ENCODE peak calls at places on chromosome 20, in seven cellular contexts. V, B, J, U, D, E and R are unnamed samples.

GRCh38 chr20:44464514-44464913 is 11.2 kb upstream of the TTPAL start:
- DNase-seq in V (no peak), E (no peak), B (no peak), J (no peak), U (no peak), D (no peak), R (no peak)

GRCh38 chr20:33399924-33400323 is 1.4 kb downstream of the CDK5RAP1 start:
- DNase-seq in E (no peak), D (no peak), J (no peak), V (no peak), B (no peak), U (no peak), R (no peak)

GRCh38 chr20:17845701-17846475 is 122.7 kb downstream of the SNX5 start:
- DNase-seq in B (no peak), E (no peak), V (no peak), U (no peak), D (no peak), J (no peak), R (no peak)

GRCh38 chr20:52572687-52573086 is 381.1 kb upstream of the ZFP64 start:
- DNase-seq in J (no peak), V (no peak), D (no peak), U (peak), E (no peak), B (no peak), R (no peak)

GRCh38 chr20:37517371-37517748 is 3.7 kb upstream of the NNAT start:
- DNase-seq in V (no peak), B (no peak), E (no peak), D (no peak), J (no peak), U (no peak), R (no peak)

GRCh38 chr20:31595654-31596411 is 9.3 kb upstream of the ID1 start:
- DNase-seq in V (no peak), U (peak), D (peak), E (peak), J (peak), B (no peak), R (peak)

GRCh38 chr20:19783966-19784401 is 25.9 kb downstream of the RIN2 start:
- DNase-seq in J (no peak), D (no peak), V (no peak), E (no peak), B (no peak), U (peak), R (no peak)

GRCh38 chr20:17558154-17558940 is 11.5 kb upstream of the DSTN start:
- DNase-seq in V (peak), J (no peak), B (no peak), D (peak), E (no peak), U (peak), R (peak)

GRCh38 chr20:63687419-63688233 is 8.8 kb upstream of the TNFRSF6B start:
- DNase-seq in B (no peak), V (no peak), U (no peak), E (no peak), J (no peak), D (no peak), R (no peak)

GRCh38 chr20:34825530-34826362 is at the start of gene NCOA6:
- DNase-seq in D (peak), U (no peak), B (peak), V (peak), J (peak), E (peak), R (peak)

GRCh38 chr20:16601019-16601418 is 27.8 kb upstream of the KIF16B start:
- DNase-seq in D (no peak), B (no peak), V (no peak), J (no peak), E (peak), U (no peak), R (no peak)

GRCh38 chr20:38755324-38755910 is 7.2 kb downstream of the ACTR5 start:
- DNase-seq in V (no peak), U (no peak), E (no peak), J (no peak), D (no peak), B (no peak), R (no peak)

GRCh38 chr20:59019217-59019616 is at the start of gene TUBB1:
- DNase-seq in J (no peak), U (no peak), V (peak), E (no peak), D (no peak), B (no peak), R (no peak)

GRCh38 chr20:5592823-5593761 is 157.1 kb upstream of the SHLD1 start:
- DNase-seq in B (no peak), E (no peak), U (no peak), J (no peak), D (no peak), V (no peak), R (no peak)

GRCh38 chr20:43584448-43585138 is 6.1 kb upstream of the IFT52 start:
- DNase-seq in E (no peak), V (no peak), B (no peak), J (peak), D (no peak), U (peak), R (no peak)

GRCh38 chr20:48563191-48563884 is 264.5 kb downstream of the PREX1 start:
- DNase-seq in D (no peak), B (no peak), U (no peak), J (no peak), E (no peak), V (no peak), R (no peak)

GRCh38 chr20:62882426-62882825 is 20.8 kb upstream of the TCFL5 start:
- DNase-seq in E (no peak), B (no peak), V (no peak), U (no peak), J (no peak), D (no peak), R (no peak)

GRCh38 chr20:21677261-21677660 is 28.2 kb upstream of the PAX1 start:
- DNase-seq in B (no peak), D (no peak), E (no peak), U (no peak), J (no peak), V (no peak), R (no peak)

GRCh38 chr20:652611-653109 is 340 bp downstream of the SRXN1 start:
- DNase-seq in B (no peak), V (no peak), E (peak), U (no peak), J (no peak), D (no peak), R (no peak)

GRCh38 chr20:40154514-40154913 is 534.5 kb downstream of the MAFB start:
- DNase-seq in D (no peak), U (no peak), V (no peak), E (no peak), J (no peak), B (no peak), R (no peak)

GRCh38 chr20:17969276-17969883 is 562 bp downstream of the MGME1 start:
- DNase-seq in D (no peak), V (no peak), J (peak), E (no peak), B (peak), U (peak), R (peak)

GRCh38 chr20:37343212-37343993 is 2.5 kb upstream of the SRC start:
- DNase-seq in D (no peak), B (no peak), J (no peak), E (no peak), V (no peak), U (peak), R (no peak)

GRCh38 chr20:63873477-63873971 is 8.5 kb downstream of the TPD52L2 start:
- DNase-seq in D (no peak), U (peak), B (no peak), V (no peak), J (no peak), E (no peak), R (peak)

GRCh38 chr20:62772994-62773858 is 23.0 kb upstream of the MRGBP start:
- DNase-seq in V (no peak), U (peak), E (peak), J (no peak), B (no peak), D (no peak), R (peak)

DNA sequence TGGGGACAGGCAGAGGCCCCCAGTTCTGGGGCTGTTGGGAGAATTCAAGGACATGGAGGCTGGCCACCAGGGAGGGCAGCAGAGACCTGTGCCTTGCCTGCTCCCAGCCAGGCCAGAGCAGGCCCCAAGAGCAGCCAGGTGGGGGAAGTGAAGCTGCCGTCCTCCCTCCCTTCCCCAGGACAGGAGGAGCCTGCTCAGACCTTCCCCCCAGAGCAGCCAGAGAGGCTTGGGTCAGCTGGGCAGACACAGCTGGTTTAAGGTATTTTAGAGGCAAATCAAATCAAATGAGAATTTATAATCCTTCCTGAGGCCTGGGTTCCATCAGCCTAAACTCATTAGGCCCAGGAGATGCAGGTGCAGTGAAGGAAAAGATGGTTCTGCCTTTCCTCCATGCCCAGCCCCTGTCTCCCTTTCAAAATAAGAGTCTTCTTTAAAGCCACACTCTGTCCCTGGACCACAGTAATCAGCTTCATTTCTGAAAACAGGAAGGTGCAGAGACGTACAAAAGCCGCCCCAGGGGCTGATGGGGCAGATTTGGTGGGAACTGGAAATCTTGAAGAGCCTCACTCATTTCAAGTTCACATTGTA is 21.7 kb downstream of the BMP7 start:
- DNase-seq in B (peak), J (no peak), V (no peak), U (no peak), E (no peak), D (no peak), R (no peak)
- TF ChIP-seq CTCF in B (peak), J (no peak), V (peak), U (peak), E (no peak), D (peak), R (no peak)

GRCh38 chr20:25003002-25003401 is 10.5 kb upstream of the APMAP start:
- DNase-seq in B (no peak), D (no peak), E (no peak), J (no peak), V (no peak), U (no peak), R (no peak)
- H3K27ac ChIP-seq in B (no peak), D (no peak), E (no peak), J (no peak), V (no peak), U (no peak), R (no peak)

GRCh38 chr20:7856756-7857155 is 83.5 kb downstream of the HAO1 start:
- DNase-seq in E (no peak), V (no peak), J (no peak), U (no peak), B (peak), D (no peak), R (peak)

GRCh38 chr20:7855545-7855944 is 84.7 kb downstream of the HAO1 start:
- DNase-seq in U (no peak), D (no peak), V (no peak), J (no peak), B (no peak), E (no peak), R (peak)

GRCh38 chr20:7858851-7859250 is 81.4 kb downstream of the HAO1 start:
- DNase-seq in J (no peak), U (no peak), V (no peak), D (no peak), B (no peak), E (no peak), R (no peak)

GRCh38 chr20:7853493-7853892 is 86.8 kb downstream of the HAO1 start:
- DNase-seq in B (no peak), J (no peak), V (no peak), U (no peak), E (no peak), D (no peak), R (no peak)

GRCh38 chr20:7859371-7859802 is 80.9 kb downstream of the HAO1 start:
- DNase-seq in D (no peak), B (peak), E (no peak), V (no peak), U (no peak), J (peak), R (peak)
- TF ChIP-seq CTCF in D (peak), B (peak), E (peak), V (peak), U (peak), J (peak), R (peak)

GRCh38 chr20:1818247-1818840 is 76.9 kb upstream of the SIRPA start:
- DNase-seq in B (no peak), E (no peak), J (no peak), D (no peak), U (no peak), V (no peak), R (no peak)

GRCh38 chr20:1817577-1818211 is 77.5 kb upstream of the SIRPA start:
- DNase-seq in V (no peak), B (no peak), D (no peak), J (no peak), E (no peak), U (no peak), R (no peak)

GRCh38 chr20:1820137-1821074 is 74.8 kb upstream of the SIRPA start:
- DNase-seq in B (no peak), V (no peak), D (no peak), J (no peak), E (no peak), U (no peak), R (no peak)

GRCh38 chr20:1818895-1819294 is 76.3 kb upstream of the SIRPA start:
- DNase-seq in J (no peak), E (no peak), B (no peak), V (no peak), U (no peak), D (no peak), R (no peak)

DNA sequence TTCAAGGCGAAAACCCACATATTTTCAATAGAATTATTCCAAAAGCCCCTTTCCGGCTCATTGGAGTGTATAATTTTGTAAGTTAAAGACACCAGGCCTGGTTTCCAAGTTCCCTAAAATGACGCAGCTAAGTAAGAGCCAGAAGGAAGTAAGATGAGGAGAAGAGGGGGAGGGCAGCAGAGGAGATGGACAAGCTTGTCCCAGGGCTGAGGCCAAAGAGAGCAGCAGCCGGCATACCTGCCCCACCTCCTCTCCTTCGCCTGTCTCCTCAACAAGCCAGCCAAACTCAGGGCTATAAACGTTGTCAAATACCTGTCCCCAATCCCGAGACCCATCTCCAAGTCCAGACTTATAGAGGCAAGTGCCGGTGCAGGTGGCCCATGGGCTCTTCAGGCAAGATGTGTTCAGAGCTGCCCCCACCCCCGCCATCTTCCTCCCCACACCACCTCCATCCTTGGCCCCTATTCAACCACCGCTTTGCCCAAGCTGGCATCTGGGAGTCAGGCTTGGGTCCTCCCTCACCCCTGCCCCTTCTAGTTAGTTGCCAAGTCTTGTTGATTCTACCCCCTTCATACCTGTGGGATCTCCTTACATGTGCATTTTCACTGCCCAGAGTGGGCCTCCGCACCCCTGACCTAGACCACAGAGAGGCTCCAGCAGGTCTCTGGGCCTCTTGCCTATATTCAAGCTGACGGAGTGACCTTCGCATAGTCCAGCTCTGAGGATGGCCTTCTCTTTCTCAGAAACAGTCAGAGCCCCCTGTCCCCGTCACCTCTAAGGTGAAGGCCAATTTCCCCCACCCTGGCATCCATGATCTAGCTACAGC is 75.7 kb upstream of the SIRPA start:
- DNase-seq in B (no peak), U (no peak), V (no peak), D (no peak), J (no peak), E (no peak), R (no peak)
- H3K27ac ChIP-seq in B (no peak), U (no peak), V (no peak), D (no peak), J (no peak), E (peak), R (no peak)

GRCh38 chr20:35991142-35991771 is 22.9 kb downstream of the CNBD2 start:
- DNase-seq in B (peak), U (no peak), V (peak), J (peak), E (no peak), D (peak), R (peak)
- TF ChIP-seq CTCF in B (peak), U (peak), V (peak), J (peak), E (no peak), D (peak), R (peak)

GRCh38 chr20:47549671-47550070 is 48.0 kb downstream of the NCOA3 start:
- DNase-seq in U (no peak), J (no peak), E (no peak), V (no peak), B (no peak), D (no peak), R (no peak)
- H3K27ac ChIP-seq in U (peak), J (no peak), E (no peak), V (no peak), B (no peak), D (no peak), R (no peak)

GRCh38 chr20:49812463-49813304 is at the start of gene SLC9A8:
- DNase-seq in D (peak), U (peak), B (peak), J (peak), E (peak), V (peak), R (peak)
- TF ChIP-seq CTCF in D (no peak), U (no peak), B (no peak), J (peak), E (peak), V (peak), R (peak)

GRCh38 chr20:53911301-53911700 is 159.1 kb downstream of the BCAS1 start:
- DNase-seq in V (no peak), U (no peak), E (no peak), B (no peak), D (no peak), J (no peak), R (no peak)

GRCh38 chr20:53907968-53908751 is 162.2 kb downstream of the BCAS1 start:
- DNase-seq in D (no peak), J (no peak), E (no peak), U (no peak), B (peak), V (no peak), R (no peak)

GRCh38 chr20:53914091-53914860 is 156.1 kb downstream of the BCAS1 start:
- DNase-seq in D (no peak), B (no peak), U (no peak), J (peak), E (no peak), V (no peak), R (no peak)

GRCh38 chr20:53914861-53915458 is 155.4 kb downstream of the BCAS1 start:
- DNase-seq in B (peak), E (no peak), V (no peak), D (no peak), U (no peak), J (no peak), R (no peak)

DNA sequence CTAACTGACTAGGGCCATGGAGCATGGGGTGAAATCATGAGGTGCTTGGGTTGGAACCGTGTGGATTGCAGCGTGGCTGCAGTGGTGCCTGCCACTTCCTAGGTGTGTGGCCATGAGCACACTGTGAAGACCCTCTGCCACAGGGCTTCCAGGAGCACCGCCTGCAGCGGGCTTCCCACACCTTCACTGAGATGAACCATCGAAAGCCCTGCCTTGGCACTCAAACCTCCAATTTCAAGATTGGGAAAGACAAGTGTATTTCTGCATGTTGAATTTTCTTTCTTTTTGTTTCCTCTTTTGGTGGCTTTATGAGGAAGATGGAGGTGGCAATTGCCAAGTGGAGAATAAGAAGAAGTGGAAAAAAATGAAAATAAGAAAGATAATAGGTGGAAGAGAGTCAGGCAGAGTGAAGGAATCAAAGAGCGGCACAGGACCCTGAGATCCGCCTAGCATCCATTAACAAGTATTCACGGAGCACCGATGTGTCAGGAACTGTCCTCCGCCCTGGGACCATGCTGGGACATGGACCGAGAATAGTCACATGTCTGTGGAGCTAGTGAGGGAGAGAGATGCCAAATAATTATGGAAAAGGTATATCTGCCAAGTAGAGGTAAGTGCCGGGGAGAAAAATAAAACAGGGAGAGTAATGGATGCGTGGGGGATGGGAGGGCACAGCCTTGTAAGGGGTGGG is 159.9 kb downstream of the BCAS1 start:
- DNase-seq in B (no peak), D (no peak), V (no peak), J (no peak), U (no peak), E (no peak), R (no peak)
- H3K27ac ChIP-seq in B (no peak), D (no peak), V (no peak), J (no peak), U (no peak), E (no peak), R (no peak)

GRCh38 chr20:23877524-23877923 is 2.0 kb downstream of the CST5 start:
- DNase-seq in D (no peak), V (no peak), B (no peak), J (no peak), E (no peak), U (peak), R (no peak)
- TF ChIP-seq CTCF in D (no peak), V (no peak), B (no peak), J (no peak), E (no peak), U (no peak), R (no peak)